ENCODE peak calls at places on chromosomes 1 and 21, in six cellular contexts. C, N, H, M, R and J are unnamed samples.

GRCh38 chr1:151970128-151970527 is 23.5 kb downstream of the S100A10 start:
- DNase-seq in N (no peak), R (no peak), M (no peak), H (no peak), C (no peak), J (no peak)

GRCh38 chr1:164660415-164661174 is 101.6 kb downstream of the PBX1 start:
- DNase-seq in C (no peak), R (no peak), N (no peak), M (no peak), H (no peak), J (no peak)

GRCh38 chr1:43039228-43040055 is 80.8 kb upstream of the SLC2A1 start:
- DNase-seq in N (no peak), M (no peak), R (no peak), H (no peak), C (no peak), J (no peak)

GRCh38 chr1:231192620-231193163 is 30.8 kb downstream of the TRIM67 start:
- DNase-seq in C (no peak), N (peak; percentile 70), R (peak; percentile 49), H (peak; percentile 48), M (no peak), J (no peak)

GRCh38 chr1:43691871-43692815 is 15.2 kb upstream of the ST3GAL3 start:
- DNase-seq in N (no peak), M (no peak), R (no peak), H (no peak), C (no peak), J (no peak)

GRCh38 chr1:2378441-2378851 is 12.9 kb downstream of the MORN1 start:
- DNase-seq in R (no peak), H (no peak), M (no peak), N (no peak), C (no peak), J (no peak)

GRCh38 chr1:33228935-33229487 is 27.3 kb upstream of the ZNF362 start:
- DNase-seq in N (peak; percentile 76), C (no peak), H (no peak), R (peak; percentile 66), M (peak; percentile 80), J (peak; percentile 57)

GRCh38 chr21:45861156-45861870 is 120.3 kb upstream of the COL6A1 start:
- DNase-seq in C (no peak), N (no peak), H (no peak), M (no peak), R (no peak), J (no peak)

GRCh38 chr1:19096036-19096833 is 113.8 kb downstream of the UBR4 start:
- DNase-seq in H (peak; percentile 44), M (no peak), C (peak; percentile 61), N (peak; percentile 47), R (no peak), J (no peak)

GRCh38 chr1:100461222-100461621 is 76.7 kb upstream of the GPR88 start:
- DNase-seq in M (no peak), N (peak; percentile 16), H (no peak), R (peak; percentile 29), C (peak; percentile 24), J (no peak)

GRCh38 chr21:22813201-22813600 is 1815.0 kb downstream of the NCAM2 start:
- DNase-seq in R (no peak), N (no peak), H (no peak), M (no peak), C (no peak), J (no peak)

GRCh38 chr1:20409971-20410370 is 76.0 kb downstream of the CAMK2N1 start:
- DNase-seq in H (no peak), R (no peak), C (no peak), N (no peak), M (no peak), J (no peak)

GRCh38 chr1:37995773-37996379 is 6.1 kb upstream of the SF3A3 start:
- DNase-seq in H (peak; percentile 76), C (peak; percentile 72), N (peak; percentile 80), R (no peak), M (no peak), J (peak; percentile 87)
- H3K4me3 ChIP-seq in H (peak overlapping the region; percentile 58), C (peak overlapping the region; percentile 39), N (peak overlapping the region; percentile 40), R (peak overlapping the region; percentile 35), M (peak overlapping the region; percentile 53), J (peak overlapping the region; percentile 32)

DNA sequence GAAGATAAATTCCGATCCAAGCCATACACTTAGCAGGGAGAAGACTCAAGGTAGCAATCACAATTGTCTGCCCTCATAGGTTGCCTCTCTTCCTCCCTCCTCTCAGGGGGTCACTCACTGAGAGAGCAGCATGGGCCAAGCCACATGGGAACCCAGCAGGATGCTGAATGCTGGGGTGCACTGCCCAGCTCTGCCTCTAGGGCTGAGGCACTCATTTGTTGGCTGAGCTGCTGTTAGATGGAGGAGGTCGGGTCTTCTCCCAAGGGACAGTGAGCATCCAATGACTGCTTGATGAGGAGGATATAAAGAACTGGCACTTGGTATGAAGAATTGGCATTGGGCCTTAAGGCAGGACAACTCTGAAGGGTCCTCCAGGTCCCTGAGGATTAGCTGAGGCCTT is 418.8 kb downstream of the SIPA1L2 start:
- DNase-seq in H (no peak), N (no peak), C (peak; percentile 20), R (no peak), M (no peak), J (no peak)
- TF ChIP-seq CTCF in H (no peak), N (no peak), C (peak; percentile 45), R (peak; percentile 30), M (peak; percentile 7), J (no peak)

DNA sequence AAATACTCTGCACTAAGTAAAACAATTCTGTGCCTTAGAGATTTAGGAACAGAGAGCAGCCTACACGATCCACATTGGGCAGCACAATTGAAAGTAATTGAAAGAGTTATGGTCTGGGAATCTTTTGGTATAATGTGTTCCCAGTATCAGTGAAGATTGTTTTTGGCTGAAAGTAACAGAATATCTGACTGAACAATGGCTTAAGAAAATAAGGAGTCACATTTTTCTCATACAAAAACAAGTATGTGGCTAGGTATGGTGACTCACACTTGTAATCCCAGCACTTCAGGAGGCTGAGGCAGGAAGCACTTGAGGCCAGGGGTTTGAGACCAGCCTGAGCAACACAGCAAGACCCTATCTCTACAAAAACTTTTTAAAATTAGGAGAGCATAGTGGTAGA is 306.2 kb downstream of the NFIA start:
- DNase-seq in M (peak; percentile 16), N (no peak), R (peak; percentile 54), C (no peak), H (no peak), J (no peak)
- H3K4me3 ChIP-seq in M (no peak overlapping the region), N (no peak overlapping the region), R (no peak overlapping the region), C (no peak overlapping the region), H (no peak overlapping the region), J (no peak overlapping the region)

DNA sequence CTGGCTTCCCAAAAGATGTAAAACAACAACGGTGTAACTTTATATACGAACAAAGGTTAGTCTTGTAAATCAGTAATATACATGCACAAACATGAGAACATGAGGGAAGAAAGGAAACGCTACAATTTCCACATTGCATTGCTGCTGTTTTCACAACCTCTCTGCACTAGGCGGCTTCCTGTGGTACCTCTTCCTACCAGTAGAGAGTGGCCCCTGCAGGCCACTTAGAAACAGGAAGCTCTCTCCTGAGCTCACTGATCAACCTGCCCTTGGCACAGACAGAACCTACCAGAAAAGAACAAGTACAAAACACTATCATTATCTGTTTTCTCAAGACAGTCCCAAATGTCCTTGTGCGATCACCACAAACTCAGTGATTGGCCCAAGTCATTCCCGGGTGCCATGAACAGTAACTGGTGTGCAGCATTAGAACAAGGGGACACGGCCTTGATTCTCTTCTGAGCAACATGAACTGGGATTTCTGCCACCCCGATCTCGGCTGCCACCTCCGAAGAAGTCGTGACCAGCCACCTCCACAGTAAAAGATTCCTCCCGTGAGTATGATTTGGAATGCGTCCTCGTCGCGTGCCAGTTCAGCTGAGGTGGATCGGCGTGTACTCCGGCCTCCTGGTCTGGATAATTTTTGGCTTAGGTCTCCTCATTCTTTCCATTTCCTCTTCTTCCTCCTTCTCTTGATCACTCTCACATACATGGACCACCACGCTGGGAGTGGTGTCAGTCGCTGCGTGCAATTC is 5.7 kb upstream of the KCNE1 start:
- DNase-seq in H (no peak), C (peak; percentile 35), M (no peak), N (no peak), R (no peak), J (no peak)
- TF ChIP-seq CTCF in H (no peak), C (peak; percentile 41), M (peak; percentile 26), N (peak; percentile 22), R (peak; percentile 52), J (no peak)

GRCh38 chr1:26112407-26112775 is 767 bp downstream of the PDIK1L start:
- DNase-seq in R (no peak), M (no peak), H (no peak), N (no peak), C (no peak), J (no peak)
- H3K4me3 ChIP-seq in R (peak overlapping the region; percentile 98), M (peak overlapping the region; percentile 97), H (peak overlapping the region; percentile 100), N (peak overlapping the region; percentile 90), C (peak overlapping the region; percentile 94), J (peak overlapping the region; percentile 99)

GRCh38 chr1:201348211-201348566 is 29.3 kb downstream of the TNNT2 start:
- DNase-seq in N (no peak), R (peak; percentile 16), C (peak; percentile 83), H (no peak), M (no peak), J (no peak)
- TF ChIP-seq CTCF in N (peak; percentile 43), R (peak; percentile 69), C (peak; percentile 78), H (peak; percentile 33), M (peak; percentile 78), J (peak; percentile 70)